ENCODE peak calls at places on chromosomes 16 and 17, in nine cellular contexts. One of them, this sample, is unnamed.

GRCh38 chr17:37787055-37787720 is 42.3 kb upstream of the HNF1B start:
- DNase-seq in H1: no peak
- DNase-seq in prostate gland: no peak
- DNase-seq in HCT116: no peak
- DNase-seq in endothelial cell of umbilical vein: no peak
- DNase-seq in GM23338: no peak
- DNase-seq in K562: no peak
- DNase-seq in sigmoid colon: no peak
- DNase-seq in transverse colon: peak; percentile 88
- DNase-seq in this sample: no peak

GRCh38 chr17:81998222-81998621 is 20.8 kb downstream of the ASPSCR1 start:
- DNase-seq in H1: no peak
- DNase-seq in prostate gland: no peak
- DNase-seq in HCT116: no peak
- DNase-seq in endothelial cell of umbilical vein: no peak
- DNase-seq in GM23338: no peak
- DNase-seq in K562: no peak
- DNase-seq in sigmoid colon: no peak
- DNase-seq in transverse colon: no peak
- DNase-seq in this sample: no peak

GRCh38 chr17:81651692-81652091 is 4.7 kb downstream of the PDE6G start:
- DNase-seq in H1: no peak
- DNase-seq in prostate gland: no peak
- DNase-seq in HCT116: no peak
- DNase-seq in endothelial cell of umbilical vein: no peak
- DNase-seq in GM23338: no peak
- DNase-seq in K562: peak; percentile 37
- DNase-seq in sigmoid colon: peak; percentile 62
- DNase-seq in transverse colon: no peak
- DNase-seq in this sample: no peak

GRCh38 chr16:67965668-67966548 is 2.5 kb downstream of the SLC12A4 start:
- DNase-seq in H1: no peak
- DNase-seq in prostate gland: no peak
- DNase-seq in HCT116: no peak
- DNase-seq in endothelial cell of umbilical vein: no peak
- DNase-seq in GM23338: no peak
- DNase-seq in K562: no peak
- DNase-seq in sigmoid colon: no peak
- DNase-seq in transverse colon: no peak
- DNase-seq in this sample: no peak

GRCh38 chr16:74990832-74991231 is 5.9 kb upstream of the WDR59 start:
- DNase-seq in H1: no peak
- DNase-seq in prostate gland: no peak
- DNase-seq in HCT116: no peak
- DNase-seq in endothelial cell of umbilical vein: no peak
- DNase-seq in GM23338: no peak
- DNase-seq in K562: no peak
- DNase-seq in sigmoid colon: no peak
- DNase-seq in transverse colon: no peak
- DNase-seq in this sample: no peak

GRCh38 chr16:12573300-12573699 is 230.4 kb downstream of the CPPED1 start:
- DNase-seq in H1: no peak
- DNase-seq in prostate gland: no peak
- DNase-seq in HCT116: no peak
- DNase-seq in endothelial cell of umbilical vein: no peak
- DNase-seq in GM23338: no peak
- DNase-seq in K562: no peak
- DNase-seq in sigmoid colon: peak; percentile 35
- DNase-seq in transverse colon: peak; percentile 13
- DNase-seq in this sample: peak; percentile 32

GRCh38 chr16:68762996-68763756 is 26.1 kb downstream of the CDH1 start:
- DNase-seq in H1: peak; percentile 67
- DNase-seq in prostate gland: peak; percentile 49
- DNase-seq in HCT116: no peak
- DNase-seq in endothelial cell of umbilical vein: no peak
- DNase-seq in GM23338: peak; percentile 87
- DNase-seq in K562: no peak
- DNase-seq in sigmoid colon: no peak
- DNase-seq in transverse colon: no peak
- DNase-seq in this sample: no peak

GRCh38 chr17:49555495-49556018 is 20.1 kb upstream of the NXPH3 start:
- DNase-seq in H1: no peak
- DNase-seq in prostate gland: peak; percentile 49
- DNase-seq in HCT116: no peak
- DNase-seq in endothelial cell of umbilical vein: no peak
- DNase-seq in GM23338: no peak
- DNase-seq in K562: no peak
- DNase-seq in sigmoid colon: no peak
- DNase-seq in transverse colon: no peak
- DNase-seq in this sample: peak; percentile 75

GRCh38 chr17:9123594-9124553 is 102.6 kb downstream of the NTN1 start:
- DNase-seq in H1: no peak
- DNase-seq in prostate gland: no peak
- DNase-seq in HCT116: no peak
- DNase-seq in endothelial cell of umbilical vein: no peak
- DNase-seq in GM23338: no peak
- DNase-seq in K562: no peak
- DNase-seq in sigmoid colon: no peak
- DNase-seq in transverse colon: no peak
- DNase-seq in this sample: no peak

GRCh38 chr16:31202402-31203385 is at the start of gene PYCARD:
- DNase-seq in H1: peak; percentile 79
- DNase-seq in prostate gland: peak; percentile 21
- DNase-seq in HCT116: no peak
- DNase-seq in endothelial cell of umbilical vein: peak; percentile 36
- DNase-seq in GM23338: peak; percentile 66
- DNase-seq in K562: peak; percentile 41
- DNase-seq in sigmoid colon: peak; percentile 81
- DNase-seq in transverse colon: peak; percentile 82
- DNase-seq in this sample: peak; percentile 80

GRCh38 chr16:83744521-83744981 is 63.2 kb upstream of the HSBP1 start:
- DNase-seq in H1: no peak
- DNase-seq in prostate gland: no peak
- DNase-seq in HCT116: no peak
- DNase-seq in endothelial cell of umbilical vein: no peak
- DNase-seq in GM23338: no peak
- DNase-seq in K562: no peak
- DNase-seq in sigmoid colon: peak; percentile 73
- DNase-seq in transverse colon: peak; percentile 13
- DNase-seq in this sample: peak; percentile 73

GRCh38 chr16:14562691-14563491 is 67.2 kb downstream of the PARN start:
- DNase-seq in H1: no peak
- DNase-seq in prostate gland: peak; percentile 32
- DNase-seq in HCT116: no peak
- DNase-seq in endothelial cell of umbilical vein: no peak
- DNase-seq in GM23338: peak; percentile 15
- DNase-seq in K562: peak; percentile 14
- DNase-seq in sigmoid colon: peak; percentile 68
- DNase-seq in transverse colon: peak; percentile 41
- DNase-seq in this sample: no peak

GRCh38 chr16:86662195-86662594 is 83.8 kb downstream of the FOXL1 start:
- DNase-seq in H1: no peak
- DNase-seq in prostate gland: no peak
- DNase-seq in HCT116: no peak
- DNase-seq in endothelial cell of umbilical vein: no peak
- DNase-seq in GM23338: no peak
- DNase-seq in K562: no peak
- DNase-seq in sigmoid colon: no peak
- DNase-seq in transverse colon: no peak
- DNase-seq in this sample: no peak

GRCh38 chr16:48503779-48504178 is 106.2 kb downstream of the N4BP1 start:
- DNase-seq in H1: no peak
- DNase-seq in prostate gland: no peak
- DNase-seq in HCT116: no peak
- DNase-seq in endothelial cell of umbilical vein: no peak
- DNase-seq in GM23338: no peak
- DNase-seq in K562: no peak
- DNase-seq in sigmoid colon: peak; percentile 85
- DNase-seq in transverse colon: peak; percentile 24
- DNase-seq in this sample: peak; percentile 77

GRCh38 chr17:41948747-41949460 is 17.7 kb upstream of the CNP start:
- DNase-seq in H1: no peak
- DNase-seq in prostate gland: no peak
- DNase-seq in HCT116: no peak
- DNase-seq in endothelial cell of umbilical vein: no peak
- DNase-seq in GM23338: no peak
- DNase-seq in K562: no peak
- DNase-seq in sigmoid colon: no peak
- DNase-seq in transverse colon: no peak
- DNase-seq in this sample: no peak

GRCh38 chr17:68572138-68572842 is 28.9 kb downstream of the FAM20A start:
- DNase-seq in H1: no peak
- DNase-seq in prostate gland: no peak
- DNase-seq in HCT116: no peak
- DNase-seq in endothelial cell of umbilical vein: no peak
- DNase-seq in GM23338: no peak
- DNase-seq in K562: no peak
- DNase-seq in sigmoid colon: no peak
- DNase-seq in transverse colon: peak; percentile 11
- DNase-seq in this sample: no peak

GRCh38 chr17:63706346-63707102 is 6.6 kb upstream of the LIMD2 start:
- DNase-seq in H1: no peak
- DNase-seq in prostate gland: no peak
- DNase-seq in HCT116: no peak
- DNase-seq in endothelial cell of umbilical vein: no peak
- DNase-seq in GM23338: no peak
- DNase-seq in K562: no peak
- DNase-seq in sigmoid colon: no peak
- DNase-seq in transverse colon: no peak
- DNase-seq in this sample: peak; percentile 61
- H3K4me1 ChIP-seq in H1: peaks cover 5% of the 10 kb centered on the region
- H3K4me1 ChIP-seq in prostate gland: no peaks in the 10 kb centered on the region
- H3K4me1 ChIP-seq in HCT116: peaks cover 5% of the 10 kb centered on the region
- H3K4me1 ChIP-seq in endothelial cell of umbilical vein: peaks cover 10% of the 10 kb centered on the region
- H3K4me1 ChIP-seq in GM23338: peaks cover 10% of the 10 kb centered on the region
- H3K4me1 ChIP-seq in K562: no peaks in the 10 kb centered on the region
- H3K4me1 ChIP-seq in sigmoid colon: peaks cover 3% of the 10 kb centered on the region
- H3K4me1 ChIP-seq in transverse colon: peaks cover 1% of the 10 kb centered on the region
- H3K4me1 ChIP-seq in this sample: peaks cover 1% of the 10 kb centered on the region

DNA sequence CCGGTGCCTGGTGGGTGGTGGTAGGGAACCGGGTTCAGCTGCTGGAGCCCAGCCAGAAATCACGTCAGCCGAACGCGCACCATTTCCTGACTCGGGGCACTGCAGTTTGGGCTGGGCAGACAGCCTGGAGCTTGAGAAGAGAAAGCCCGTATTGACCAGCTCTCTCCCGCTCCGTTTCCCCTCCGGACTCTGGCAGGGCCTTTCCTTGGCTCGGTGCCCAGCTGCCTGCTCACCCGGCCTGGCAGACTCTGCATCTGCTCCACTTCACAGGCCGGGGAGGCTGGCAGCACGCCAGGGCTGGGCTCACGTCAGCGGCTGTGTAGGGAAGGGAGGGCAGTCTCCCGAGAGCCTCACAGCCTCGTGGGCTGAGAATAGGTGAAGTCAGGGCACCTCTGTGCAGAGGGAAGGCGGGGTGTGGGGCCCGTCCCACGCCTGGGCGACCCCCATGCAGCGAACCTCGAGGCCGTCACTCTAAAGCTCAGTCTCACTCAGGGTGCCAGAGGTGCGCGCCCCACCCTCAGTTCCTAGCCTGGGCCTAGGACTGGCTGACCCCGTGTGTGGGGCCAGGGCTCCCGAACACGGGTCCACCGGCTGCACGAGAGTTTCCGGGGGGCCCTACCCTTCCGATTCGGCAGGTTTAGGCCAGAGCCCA is 59.1 kb downstream of the OR1D5 start:
- DNase-seq in H1: no peak
- DNase-seq in prostate gland: peak; percentile 98
- DNase-seq in HCT116: peak; percentile 79
- DNase-seq in endothelial cell of umbilical vein: peak; percentile 99
- DNase-seq in GM23338: no peak
- DNase-seq in K562: no peak
- DNase-seq in sigmoid colon: peak; percentile 100
- DNase-seq in transverse colon: peak; percentile 99
- DNase-seq in this sample: peak; percentile 98
- TF ChIP-seq POLR2AphosphoS5 in H1: no peak
- TF ChIP-seq POLR2AphosphoS5 in prostate gland: peak; percentile 92
- TF ChIP-seq POLR2AphosphoS5 in HCT116: peak; percentile 65
- TF ChIP-seq POLR2AphosphoS5 in endothelial cell of umbilical vein: peak; percentile 67
- TF ChIP-seq POLR2AphosphoS5 in GM23338: no peak
- TF ChIP-seq POLR2AphosphoS5 in K562: no peak
- TF ChIP-seq POLR2AphosphoS5 in sigmoid colon: peak; percentile 93
- TF ChIP-seq POLR2AphosphoS5 in transverse colon: peak; percentile 63
- TF ChIP-seq POLR2AphosphoS5 in this sample: no peak

DNA sequence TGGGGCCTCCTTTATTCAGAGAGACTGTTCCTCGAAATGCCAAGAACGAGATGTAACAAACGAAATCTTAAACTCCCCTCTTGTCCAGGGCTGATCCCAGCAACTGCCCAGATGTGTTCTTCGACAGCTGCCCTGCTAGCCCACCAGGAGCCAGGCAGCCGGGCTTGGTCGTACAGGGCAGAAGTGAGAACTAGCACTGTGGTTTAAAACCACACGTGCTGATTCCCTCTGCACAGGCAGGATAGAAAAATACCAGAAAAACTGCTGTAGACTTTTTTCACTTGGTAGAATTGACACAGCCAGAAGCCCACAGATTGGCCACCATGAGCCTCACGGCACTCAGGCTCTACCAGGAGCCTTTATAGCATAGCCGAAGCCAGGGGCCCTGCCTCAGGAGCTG is 33.1 kb downstream of the PLD6 start:
- DNase-seq in H1: no peak
- DNase-seq in prostate gland: no peak
- DNase-seq in HCT116: no peak
- DNase-seq in endothelial cell of umbilical vein: no peak
- DNase-seq in GM23338: no peak
- DNase-seq in K562: no peak
- DNase-seq in sigmoid colon: no peak
- DNase-seq in transverse colon: no peak
- DNase-seq in this sample: no peak
- H3K36me3 ChIP-seq in H1: peaks cover 29% of the 10 kb centered on the region
- H3K36me3 ChIP-seq in prostate gland: peaks cover 24% of the 10 kb centered on the region
- H3K36me3 ChIP-seq in HCT116: peaks cover 37% of the 10 kb centered on the region
- H3K36me3 ChIP-seq in endothelial cell of umbilical vein: peaks cover 14% of the 10 kb centered on the region
- H3K36me3 ChIP-seq in GM23338: no peaks in the 10 kb centered on the region
- H3K36me3 ChIP-seq in K562: peaks cover 48% of the 10 kb centered on the region
- H3K36me3 ChIP-seq in sigmoid colon: peaks cover 86% of the 10 kb centered on the region
- H3K36me3 ChIP-seq in transverse colon: no peaks in the 10 kb centered on the region
- H3K36me3 ChIP-seq in this sample: peaks cover 85% of the 10 kb centered on the region

DNA sequence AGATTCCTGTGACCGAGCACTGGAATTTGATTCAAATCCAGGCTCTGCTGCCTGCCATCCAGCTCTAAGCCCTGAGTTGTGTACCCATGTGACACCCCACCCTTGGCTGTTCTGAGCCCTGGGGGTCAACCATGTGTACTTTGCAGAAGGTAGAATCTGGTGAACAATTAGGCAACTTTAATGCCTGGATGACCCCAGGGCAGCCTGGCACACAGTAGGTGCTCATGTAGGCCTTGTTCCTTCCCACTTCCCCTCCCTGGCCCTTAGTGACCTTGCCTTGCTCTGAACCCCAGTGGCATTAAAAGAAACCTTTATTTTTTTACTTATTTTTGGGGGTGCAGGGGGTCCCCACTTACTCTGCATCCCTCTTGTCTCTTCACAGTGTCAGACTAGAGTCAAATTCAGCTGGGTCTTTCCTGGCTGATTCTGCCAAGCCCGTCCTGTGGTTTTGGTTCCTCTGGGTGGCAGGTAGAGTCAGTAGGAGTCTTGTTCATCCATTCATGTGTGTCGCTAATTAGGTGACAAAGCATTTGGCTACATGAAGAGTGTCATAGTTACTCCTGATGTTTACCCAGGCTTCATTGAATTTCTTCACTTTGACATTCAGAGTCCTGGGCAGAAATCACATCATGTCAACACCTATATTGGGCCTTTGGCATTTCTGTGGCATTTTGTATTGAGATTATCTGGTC is 89.1 kb downstream of the PLCG2 start:
- DNase-seq in H1: no peak
- DNase-seq in prostate gland: no peak
- DNase-seq in HCT116: no peak
- DNase-seq in endothelial cell of umbilical vein: no peak
- DNase-seq in GM23338: no peak
- DNase-seq in K562: no peak
- DNase-seq in sigmoid colon: no peak
- DNase-seq in transverse colon: no peak
- DNase-seq in this sample: no peak
- H3K4me1 ChIP-seq in H1: peaks cover 18% of the 10 kb centered on the region
- H3K4me1 ChIP-seq in prostate gland: no peaks in the 10 kb centered on the region
- H3K4me1 ChIP-seq in HCT116: no peaks in the 10 kb centered on the region
- H3K4me1 ChIP-seq in endothelial cell of umbilical vein: peaks cover 17% of the 10 kb centered on the region
- H3K4me1 ChIP-seq in GM23338: peaks cover 13% of the 10 kb centered on the region
- H3K4me1 ChIP-seq in K562: no peaks in the 10 kb centered on the region
- H3K4me1 ChIP-seq in sigmoid colon: no peaks in the 10 kb centered on the region
- H3K4me1 ChIP-seq in transverse colon: no peaks in the 10 kb centered on the region
- H3K4me1 ChIP-seq in this sample: peaks cover 3% of the 10 kb centered on the region

This sample was measured in suprapubic skin.